ENCODE peak calls at places on chromosome 14, in four cellular contexts. One of them, this sample, is unnamed.
A peak's percentile ranks its signal among the peaks of the same experiment; 100 is the strongest.

GRCh38 chr14:35632276-35633071 is 98.5 kb downstream of the INSM2 start:
- DNase-seq in uterus: no peak
- DNase-seq in endothelial cell of umbilical vein: no peak
- DNase-seq in heart right ventricle: no peak
- DNase-seq in this sample: no peak

GRCh38 chr14:92041203-92041602 is 1.3 kb upstream of the TRIP11 start:
- DNase-seq in heart right ventricle: no peak
- DNase-seq in uterus: no peak
- DNase-seq in endothelial cell of umbilical vein: no peak
- DNase-seq in this sample: no peak

GRCh38 chr14:64745511-64746041 is 41.4 kb downstream of the PLEKHG3 start:
- DNase-seq in heart right ventricle: no peak
- DNase-seq in endothelial cell of umbilical vein: no peak
- DNase-seq in uterus: no peak
- DNase-seq in this sample: no peak

GRCh38 chr14:68229423-68229831 is 409.8 kb downstream of the RAD51B start:
- DNase-seq in uterus: no peak
- DNase-seq in endothelial cell of umbilical vein: no peak
- DNase-seq in heart right ventricle: no peak
- DNase-seq in this sample: no peak

GRCh38 chr14:68458840-68459469 is 333.9 kb downstream of the ZFP36L1 start:
- DNase-seq in uterus: peak; percentile 76
- DNase-seq in endothelial cell of umbilical vein: peak; percentile 98
- DNase-seq in heart right ventricle: no peak
- DNase-seq in this sample: peak; percentile 68

GRCh38 chr14:37150414-37150813 is 22.0 kb downstream of the SLC25A21 start:
- DNase-seq in uterus: no peak
- DNase-seq in heart right ventricle: no peak
- DNase-seq in endothelial cell of umbilical vein: peak; percentile 58
- DNase-seq in this sample: no peak

GRCh38 chr14:39847191-39847590 is 415.0 kb upstream of the FBXO33 start:
- DNase-seq in heart right ventricle: no peak
- DNase-seq in uterus: no peak
- DNase-seq in endothelial cell of umbilical vein: no peak
- DNase-seq in this sample: no peak

GRCh38 chr14:76080471-76080870 is 71.3 kb upstream of the GPATCH2L start:
- DNase-seq in heart right ventricle: no peak
- DNase-seq in uterus: no peak
- DNase-seq in endothelial cell of umbilical vein: no peak
- DNase-seq in this sample: no peak

GRCh38 chr14:24959791-24960331 is 90.1 kb downstream of the STXBP6 start:
- DNase-seq in endothelial cell of umbilical vein: no peak
- DNase-seq in uterus: no peak
- DNase-seq in heart right ventricle: no peak
- DNase-seq in this sample: no peak

GRCh38 chr14:50347521-50347920 is 35.4 kb downstream of the DMAC2L start:
- DNase-seq in endothelial cell of umbilical vein: peak; percentile 43
- DNase-seq in heart right ventricle: no peak
- DNase-seq in uterus: no peak
- DNase-seq in this sample: no peak

GRCh38 chr14:73700325-73700724 is 13.9 kb downstream of the PNMA1 start:
- DNase-seq in endothelial cell of umbilical vein: no peak
- DNase-seq in uterus: no peak
- DNase-seq in heart right ventricle: no peak
- DNase-seq in this sample: no peak

GRCh38 chr14:103382375-103382774 is 2.8 kb upstream of the MARK3 start:
- DNase-seq in endothelial cell of umbilical vein: no peak
- DNase-seq in heart right ventricle: no peak
- DNase-seq in uterus: no peak
- DNase-seq in this sample: no peak

GRCh38 chr14:91415794-91416743 is 1.6 kb downstream of the CCDC88C start:
- DNase-seq in uterus: no peak
- DNase-seq in heart right ventricle: no peak
- DNase-seq in endothelial cell of umbilical vein: peak; percentile 47
- DNase-seq in this sample: no peak

GRCh38 chr14:68210729-68211299 is 391.2 kb downstream of the RAD51B start:
- DNase-seq in endothelial cell of umbilical vein: peak; percentile 84
- DNase-seq in heart right ventricle: no peak
- DNase-seq in uterus: no peak
- DNase-seq in this sample: peak; percentile 51

GRCh38 chr14:75278422-75279152 is at the start of gene FOS:
- DNase-seq in heart right ventricle: peak; percentile 87
- DNase-seq in uterus: peak; percentile 95
- DNase-seq in endothelial cell of umbilical vein: peak; percentile 93
- DNase-seq in this sample: peak; percentile 94

GRCh38 chr14:56271988-56272387 is 153.8 kb downstream of the PELI2 start:
- DNase-seq in uterus: no peak
- DNase-seq in endothelial cell of umbilical vein: peak; percentile 94
- DNase-seq in heart right ventricle: no peak
- DNase-seq in this sample: no peak

GRCh38 chr14:64971890-64972785 is at the start of gene RAB15:
- DNase-seq in heart right ventricle: peak; percentile 63
- DNase-seq in endothelial cell of umbilical vein: peak; percentile 33
- DNase-seq in uterus: no peak
- DNase-seq in this sample: no peak

GRCh38 chr14:90140956-90141316 is 79.1 kb downstream of the KCNK13 start:
- DNase-seq in heart right ventricle: no peak
- DNase-seq in endothelial cell of umbilical vein: peak; percentile 61
- DNase-seq in uterus: no peak
- DNase-seq in this sample: no peak

GRCh38 chr14:20327005-20327869 is 5.8 kb downstream of the CCNB1IP1 start:
- DNase-seq in heart right ventricle: no peak
- DNase-seq in endothelial cell of umbilical vein: peak; percentile 75
- DNase-seq in uterus: peak; percentile 28
- DNase-seq in this sample: no peak

GRCh38 chr14:77212933-77213656 is 31.5 kb downstream of the TMEM63C start:
- DNase-seq in heart right ventricle: no peak
- DNase-seq in uterus: no peak
- DNase-seq in endothelial cell of umbilical vein: no peak
- DNase-seq in this sample: peak; percentile 38

GRCh38 chr14:76589246-76589645 is 172.0 kb upstream of the VASH1 start:
- DNase-seq in endothelial cell of umbilical vein: no peak
- DNase-seq in uterus: no peak
- DNase-seq in heart right ventricle: no peak
- DNase-seq in this sample: no peak

GRCh38 chr14:70698288-70698687 is 56.6 kb downstream of the TTC9 start:
- DNase-seq in endothelial cell of umbilical vein: no peak
- DNase-seq in heart right ventricle: no peak
- DNase-seq in uterus: no peak
- DNase-seq in this sample: no peak

GRCh38 chr14:69695664-69696527 is 71.0 kb upstream of the SRSF5 start:
- DNase-seq in uterus: no peak
- DNase-seq in endothelial cell of umbilical vein: peak; percentile 79
- DNase-seq in heart right ventricle: no peak
- DNase-seq in this sample: no peak

GRCh38 chr14:24418492-24418873 is 11.0 kb downstream of the CBLN3 start:
- DNase-seq in endothelial cell of umbilical vein: peak; percentile 78
- DNase-seq in uterus: no peak
- DNase-seq in heart right ventricle: no peak
- DNase-seq in this sample: no peak

GRCh38 chr14:52248057-52248456 is 19.4 kb upstream of the PTGDR start:
- DNase-seq in uterus: no peak
- DNase-seq in endothelial cell of umbilical vein: no peak
- DNase-seq in heart right ventricle: no peak
- DNase-seq in this sample: no peak

GRCh38 chr14:75764022-75764421 is 103.0 kb downstream of the TTLL5 start:
- DNase-seq in endothelial cell of umbilical vein: no peak
- DNase-seq in uterus: no peak
- DNase-seq in heart right ventricle: no peak
- DNase-seq in this sample: no peak

GRCh38 chr14:96126339-96126770 is 78.3 kb upstream of the BDKRB2 start:
- DNase-seq in uterus: no peak
- DNase-seq in heart right ventricle: no peak
- DNase-seq in endothelial cell of umbilical vein: peak; percentile 50
- DNase-seq in this sample: no peak
- H3K27ac ChIP-seq in uterus: peak overlapping the region; percentile 19
- H3K27ac ChIP-seq in heart right ventricle: no peak overlapping the region
- H3K27ac ChIP-seq in endothelial cell of umbilical vein: no peak overlapping the region
- H3K27ac ChIP-seq in this sample: no peak overlapping the region

GRCh38 chr14:72644758-72645489 is 249.0 kb downstream of the DPF3 start:
- DNase-seq in endothelial cell of umbilical vein: no peak
- DNase-seq in uterus: no peak
- DNase-seq in heart right ventricle: no peak
- DNase-seq in this sample: no peak
- TF ChIP-seq CTCF in endothelial cell of umbilical vein: no peak
- TF ChIP-seq CTCF in uterus: no peak
- TF ChIP-seq CTCF in heart right ventricle: no peak
- TF ChIP-seq CTCF in this sample: no peak

DNA sequence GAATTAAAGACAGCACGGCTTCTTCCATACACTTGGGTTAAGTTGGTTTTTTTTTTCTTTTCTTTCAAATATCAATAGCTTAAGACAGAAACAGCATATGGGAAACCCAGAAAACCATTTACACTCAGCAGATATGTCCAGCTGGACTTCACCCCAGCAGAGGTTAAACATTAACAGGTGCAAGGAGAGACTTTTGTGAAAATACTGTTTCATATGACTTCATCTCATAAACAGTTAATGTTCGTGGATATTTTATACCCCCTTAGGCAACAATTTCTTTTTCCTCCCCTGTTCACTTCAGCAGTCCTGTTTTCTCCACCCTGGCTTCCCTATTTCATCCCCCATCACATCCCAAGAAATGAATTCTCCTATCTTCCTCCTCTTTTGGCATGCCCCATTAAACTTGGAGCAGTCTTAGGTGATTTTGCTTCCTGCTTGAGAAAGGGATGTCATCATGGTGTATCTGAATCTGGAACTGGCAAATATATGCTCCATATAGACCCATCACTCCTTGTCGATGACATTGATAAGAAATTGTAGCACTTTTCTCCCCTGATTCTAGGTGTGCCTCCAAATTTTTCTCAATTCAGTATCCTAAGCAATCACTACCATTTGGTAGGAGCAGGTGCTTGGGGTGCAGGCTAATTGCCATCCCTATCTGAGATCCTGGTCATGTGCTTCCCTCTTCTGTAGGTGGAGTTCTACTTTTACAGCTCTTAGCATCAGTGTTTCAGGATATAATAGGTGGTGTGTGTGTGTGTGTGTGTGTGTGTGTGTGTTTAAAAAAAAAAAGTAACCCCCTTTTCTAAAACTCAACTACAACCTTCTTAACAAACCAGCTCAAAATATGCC is 67.9 kb downstream of the BMP4 start:
- DNase-seq in endothelial cell of umbilical vein: no peak
- DNase-seq in uterus: no peak
- DNase-seq in heart right ventricle: no peak
- DNase-seq in this sample: no peak
- H3K4me3 ChIP-seq in endothelial cell of umbilical vein: no peak overlapping the region
- H3K4me3 ChIP-seq in uterus: no peak overlapping the region
- H3K4me3 ChIP-seq in heart right ventricle: no peak overlapping the region
- H3K4me3 ChIP-seq in this sample: no peak overlapping the region

DNA sequence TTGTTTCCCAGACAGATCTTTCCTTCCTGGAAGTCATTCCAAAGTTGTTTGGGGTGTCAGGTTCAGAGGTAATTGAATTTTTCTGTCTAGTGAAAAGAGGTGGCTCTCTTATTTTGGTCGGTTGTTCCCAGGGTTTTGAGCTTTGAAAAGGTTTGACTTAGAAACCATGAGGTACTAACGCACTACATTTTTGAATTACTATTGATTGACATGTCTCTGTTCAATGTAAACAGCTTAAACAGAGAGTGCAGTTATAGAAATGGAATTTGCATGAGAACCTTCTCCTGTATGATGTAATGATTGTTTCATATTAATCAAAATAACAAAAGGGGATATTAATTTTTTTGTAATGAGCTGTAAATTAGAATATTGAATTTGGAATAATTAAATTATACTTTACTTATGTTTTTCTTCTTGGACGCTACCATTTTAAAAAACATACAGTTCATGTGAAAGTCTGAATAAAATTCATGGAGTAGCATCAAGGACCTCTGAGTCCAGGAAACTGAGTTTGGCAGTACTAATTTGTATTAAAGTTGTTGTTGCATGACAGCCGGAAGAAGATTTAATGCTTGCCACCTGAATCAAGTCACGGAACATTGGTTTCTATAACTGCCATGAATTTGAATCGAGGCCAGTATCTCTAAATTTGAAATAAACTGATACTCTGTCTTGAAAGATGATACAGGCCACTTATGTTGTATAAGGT is 41.7 kb downstream of the NPAS3 start:
- DNase-seq in heart right ventricle: no peak
- DNase-seq in endothelial cell of umbilical vein: no peak
- DNase-seq in uterus: no peak
- DNase-seq in this sample: no peak
- H3K27ac ChIP-seq in heart right ventricle: no peak overlapping the region
- H3K27ac ChIP-seq in endothelial cell of umbilical vein: no peak overlapping the region
- H3K27ac ChIP-seq in uterus: no peak overlapping the region
- H3K27ac ChIP-seq in this sample: no peak overlapping the region

GRCh38 chr14:54902521-54903420 is at the start of gene GCH1:
- DNase-seq in heart right ventricle: peak; percentile 69
- DNase-seq in endothelial cell of umbilical vein: peak; percentile 70
- DNase-seq in uterus: peak; percentile 32
- DNase-seq in this sample: peak; percentile 72
- TF ChIP-seq CTCF in heart right ventricle: no peak
- TF ChIP-seq CTCF in endothelial cell of umbilical vein: peak; percentile 35
- TF ChIP-seq CTCF in uterus: peak; percentile 5
- TF ChIP-seq CTCF in this sample: peak; percentile 13

GRCh38 chr14:104395276-104395675 is 184.3 kb upstream of the C14orf180 start:
- DNase-seq in heart right ventricle: no peak
- DNase-seq in uterus: no peak
- DNase-seq in endothelial cell of umbilical vein: no peak
- DNase-seq in this sample: peak; percentile 20
- H3K4me3 ChIP-seq in heart right ventricle: no peak overlapping the region
- H3K4me3 ChIP-seq in uterus: no peak overlapping the region
- H3K4me3 ChIP-seq in endothelial cell of umbilical vein: no peak overlapping the region
- H3K4me3 ChIP-seq in this sample: no peak overlapping the region

This sample was measured in lung.